ENCODE peak calls at places on chromosomes 1 and 21, in five cellular contexts. P, X, F, C and L are unnamed samples.

GRCh38 chr1:116807394-116807793 is 53.2 kb downstream of the CD2 start:
- DNase-seq in X (no peak), C (no peak), F (no peak), P (no peak), L (no peak)

GRCh38 chr1:31216016-31216415 is 23.7 kb downstream of the NKAIN1 start:
- DNase-seq in C (no peak), F (no peak), P (no peak), X (no peak), L (no peak)

GRCh38 chr1:143653403-143653802 is 318.4 kb downstream of the FAM72C start:
- DNase-seq in P (no peak), F (no peak), C (no peak), X (no peak), L (no peak)

GRCh38 chr1:35931424-35932157 is 686 bp downstream of the AGO3 start:
- DNase-seq in P (peak), F (no peak), X (no peak), C (no peak), L (peak)

GRCh38 chr1:162070825-162071224 is 1.3 kb downstream of the NOS1AP start:
- DNase-seq in C (no peak), F (no peak), P (no peak), X (no peak), L (no peak)

GRCh38 chr1:246450485-246451251 is 56.4 kb downstream of the SMYD3 start:
- DNase-seq in X (no peak), C (no peak), F (no peak), P (no peak), L (peak)

GRCh38 chr1:17851075-17851474 is 95.9 kb downstream of the ACTL8 start:
- DNase-seq in P (no peak), C (no peak), F (no peak), X (no peak), L (no peak)

GRCh38 chr1:233326995-233327937 is at the start of gene MAP3K21:
- DNase-seq in P (peak), C (peak), X (peak), F (peak), L (peak)

GRCh38 chr1:192521734-192522133 is 53.8 kb upstream of the RGS1 start:
- DNase-seq in P (no peak), F (no peak), C (no peak), X (no peak), L (no peak)

GRCh38 chr1:178682429-178682828 is 42.6 kb upstream of the RALGPS2 start:
- DNase-seq in P (no peak), X (no peak), C (no peak), F (no peak), L (no peak)

GRCh38 chr1:159560599-159560998 is 24.8 kb upstream of the OR10J5 start:
- DNase-seq in P (no peak), X (no peak), F (no peak), C (no peak), L (no peak)

GRCh38 chr1:214220891-214221290 is 60.1 kb upstream of the SMYD2 start:
- DNase-seq in C (no peak), P (no peak), X (no peak), F (no peak), L (no peak)

GRCh38 chr1:197761654-197762053 is 13.6 kb downstream of the DENND1B start:
- DNase-seq in F (no peak), X (no peak), P (no peak), C (no peak), L (no peak)

GRCh38 chr1:45326627-45327591 is at the start of gene HPDL:
- DNase-seq in C (peak), X (peak), P (no peak), F (peak), L (peak)

GRCh38 chr1:223374064-223374610 is 10.2 kb upstream of the SUSD4 start:
- DNase-seq in C (no peak), F (no peak), X (no peak), P (no peak), L (no peak)

GRCh38 chr1:15290382-15290781 is 43.4 kb downstream of the FHAD1 start:
- DNase-seq in C (no peak), X (no peak), F (no peak), P (no peak), L (no peak)

GRCh38 chr21:17519208-17519738 is 6.4 kb downstream of the CXADR start:
- DNase-seq in F (no peak), X (no peak), C (no peak), P (no peak), L (no peak)

GRCh38 chr1:34918609-34919561 is 10.6 kb downstream of the DLGAP3 start:
- DNase-seq in C (no peak), X (no peak), P (no peak), F (peak), L (no peak)

GRCh38 chr1:247760456-247760855 is at the start of gene OR1C1:
- DNase-seq in P (no peak), X (no peak), C (no peak), F (no peak), L (no peak)

GRCh38 chr21:30935889-30936168 is 54.4 kb upstream of the KRTAP11-1 start:
- DNase-seq in P (no peak), X (no peak), F (no peak), C (no peak), L (no peak)

GRCh38 chr1:116769561-116769977 is 15.3 kb downstream of the CD2 start:
- DNase-seq in X (no peak), P (peak), F (no peak), C (no peak), L (peak)

GRCh38 chr1:164588388-164589341 is 29.7 kb downstream of the PBX1 start:
- DNase-seq in X (no peak), P (no peak), C (no peak), F (no peak), L (peak)

GRCh38 chr1:233006108-233006507 is 55.7 kb downstream of the NTPCR start:
- DNase-seq in C (peak), F (no peak), P (no peak), X (no peak), L (no peak)

GRCh38 chr1:91697322-91698260 is 188.4 kb downstream of the TGFBR3 start:
- DNase-seq in F (no peak), X (peak), C (no peak), P (peak), L (peak)

GRCh38 chr1:165900576-165901380 is 73.4 kb downstream of the UCK2 start:
- DNase-seq in X (no peak), C (no peak), F (no peak), P (no peak), L (peak)

GRCh38 chr1:63757334-63757733 is 16.5 kb upstream of the ROR1 start:
- DNase-seq in P (no peak), X (no peak), C (no peak), F (no peak), L (no peak)

GRCh38 chr1:16921391-16922185 is at the start of gene CROCC:
- DNase-seq in C (no peak), P (no peak), X (no peak), F (no peak), L (no peak)

GRCh38 chr21:29351691-29352090 is 53.0 kb downstream of the BACH1 start:
- DNase-seq in F (no peak), X (no peak), P (no peak), C (no peak), L (peak)

GRCh38 chr21:27040738-27041137 is 73.8 kb upstream of the ADAMTS5 start:
- DNase-seq in X (no peak), F (no peak), C (no peak), P (no peak), L (no peak)

GRCh38 chr1:180923024-180923841 is 10.5 kb downstream of the KIAA1614 start:
- DNase-seq in C (no peak), P (no peak), X (no peak), F (no peak), L (no peak)

GRCh38 chr1:193306430-193306829 is 120.0 kb upstream of the B3GALT2 start:
- DNase-seq in C (no peak), F (no peak), P (no peak), X (no peak), L (no peak)

GRCh38 chr1:242754926-242755325 is 230.4 kb upstream of the PLD5 start:
- DNase-seq in C (no peak), F (no peak), P (no peak), X (no peak), L (no peak)

GRCh38 chr1:23960291-23960718 is 677 bp downstream of the PNRC2 start:
- DNase-seq in C (no peak), F (no peak), P (no peak), X (no peak), L (peak)

GRCh38 chr1:234965128-234965527 is 163.5 kb downstream of the TOMM20 start:
- DNase-seq in X (no peak), F (no peak), C (no peak), P (no peak), L (no peak)

GRCh38 chr1:233443040-233443439 is 115.5 kb downstream of the MAP3K21 start:
- DNase-seq in P (no peak), F (no peak), X (no peak), C (no peak), L (no peak)

GRCh38 chr1:205976708-205977107 is 26.5 kb downstream of the RAB7B start:
- DNase-seq in P (no peak), C (no peak), F (no peak), X (no peak), L (peak)